ENCODE peak calls at places on chromosomes 4 and X, in nine cellular contexts. M, B, H, I, R, S, N, X and E are unnamed samples.

GRCh38 chrX:72081605-72082320 is 50.0 kb downstream of the RTL5 start:
- DNase-seq in I (no peak), H (no peak), B (peak; percentile 45), N (no peak), M (no peak), S (no peak), R (no peak), X (no peak), E (no peak)

GRCh38 chrX:11970935-11971334 is 167.3 kb upstream of the FRMPD4 start:
- DNase-seq in M (no peak), N (no peak), B (no peak), S (no peak), I (no peak), X (no peak), R (no peak), H (no peak), E (no peak)

GRCh38 chr4:118388621-118389020 is 35.8 kb upstream of the PRSS12 start:
- DNase-seq in M (no peak), N (no peak), I (no peak), S (no peak), R (no peak), X (no peak), B (no peak), H (no peak), E (no peak)

GRCh38 chrX:38879631-38880220 is 78.5 kb downstream of the MID1IP1 start:
- DNase-seq in R (no peak), I (no peak), M (no peak), B (no peak), X (no peak), H (peak; percentile 47), N (no peak), S (no peak), E (peak; percentile 71)

GRCh38 chr4:92262371-92262770 is 41.4 kb upstream of the GRID2 start:
- DNase-seq in X (no peak), M (no peak), N (no peak), R (no peak), S (no peak), I (no peak), B (no peak), H (no peak), E (no peak)

GRCh38 chr4:88054229-88054628 is 46.8 kb downstream of the PKD2 start:
- DNase-seq in I (no peak), N (no peak), M (no peak), H (no peak), B (no peak), S (no peak), X (no peak), R (no peak), E (no peak)

GRCh38 chrX:130097507-130098201 is 12.6 kb downstream of the ELF4 start:
- DNase-seq in X (no peak), B (no peak), H (no peak), S (no peak), R (peak; percentile 42), I (no peak), M (peak; percentile 49), N (no peak), E (no peak)

GRCh38 chr4:24927039-24927438 is 14.2 kb upstream of the CCDC149 start:
- DNase-seq in I (no peak), S (no peak), R (no peak), B (no peak), N (no peak), H (no peak), M (no peak), X (no peak), E (no peak)

GRCh38 chrX:72121381-72121780 is 10.3 kb downstream of the RTL5 start:
- DNase-seq in B (no peak), X (peak; percentile 33), N (peak; percentile 30), M (no peak), I (no peak), S (peak; percentile 23), R (no peak), H (peak; percentile 72), E (no peak)

GRCh38 chrX:132034648-132035047 is 11.5 kb downstream of the STK26 start:
- DNase-seq in B (no peak), R (no peak), M (no peak), I (no peak), H (no peak), N (no peak), X (no peak), S (no peak), E (no peak)

GRCh38 chr4:65391382-65391781 is 278.9 kb downstream of the EPHA5 start:
- DNase-seq in N (no peak), S (no peak), X (no peak), M (no peak), R (no peak), H (no peak), I (no peak), B (no peak), E (no peak)

GRCh38 chr4:124945422-124945821 is 232.9 kb upstream of the ANKRD50 start:
- DNase-seq in R (no peak), I (no peak), X (no peak), B (no peak), H (no peak), S (no peak), N (no peak), M (no peak), E (no peak)
- H3K4me3 ChIP-seq in R (no peak overlapping the region), I (peak overlapping the region; percentile 26), X (no peak overlapping the region), B (no peak overlapping the region), H (no peak overlapping the region), S (no peak overlapping the region), N (no peak overlapping the region), M (no peak overlapping the region), E (no peak overlapping the region)

DNA sequence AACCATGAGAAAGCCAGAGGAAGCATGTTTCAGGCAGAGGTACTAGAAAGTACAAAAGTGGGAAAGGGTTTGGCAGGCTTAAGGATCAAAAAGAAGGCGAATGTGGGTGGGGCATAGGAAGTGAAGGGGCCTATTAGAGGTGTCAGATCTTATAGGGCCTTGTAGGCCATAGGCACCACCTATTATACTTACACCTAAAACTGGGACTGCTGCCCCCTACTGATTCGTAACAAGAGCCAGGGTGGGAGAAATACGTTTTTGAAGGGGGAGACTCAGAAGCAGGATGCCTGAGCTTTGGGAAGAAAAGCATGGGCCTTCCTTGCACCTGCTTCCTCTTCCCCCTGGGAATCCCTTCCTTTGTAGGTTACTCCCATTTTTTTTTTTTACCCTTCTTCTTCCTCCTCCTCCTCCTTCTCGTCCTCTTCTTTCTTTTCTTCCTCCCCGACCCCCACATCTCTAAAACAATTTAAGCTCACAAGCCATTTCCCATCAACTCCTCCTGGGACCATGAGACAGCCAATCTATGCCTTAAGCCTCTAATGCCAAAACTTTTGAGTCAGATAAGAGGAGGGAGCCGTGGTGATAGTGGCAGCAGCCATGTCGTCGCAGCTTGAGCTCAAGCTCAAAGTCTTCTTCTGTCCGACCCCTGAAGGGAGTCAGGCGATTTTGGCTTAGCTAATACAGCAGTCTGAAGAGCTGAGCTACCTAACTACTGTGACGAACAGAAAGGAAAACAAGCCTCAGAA is 40.8 kb upstream of the GPC3 start:
- DNase-seq in S (no peak), H (no peak), B (peak; percentile 22), N (no peak), X (no peak), M (no peak), I (no peak), R (no peak), E (no peak)
- H3K4me3 ChIP-seq in S (no peak overlapping the region), H (no peak overlapping the region), B (no peak overlapping the region), N (no peak overlapping the region), X (no peak overlapping the region), M (no peak overlapping the region), I (peak overlapping the region; percentile 2), R (no peak overlapping the region), E (no peak overlapping the region)

DNA sequence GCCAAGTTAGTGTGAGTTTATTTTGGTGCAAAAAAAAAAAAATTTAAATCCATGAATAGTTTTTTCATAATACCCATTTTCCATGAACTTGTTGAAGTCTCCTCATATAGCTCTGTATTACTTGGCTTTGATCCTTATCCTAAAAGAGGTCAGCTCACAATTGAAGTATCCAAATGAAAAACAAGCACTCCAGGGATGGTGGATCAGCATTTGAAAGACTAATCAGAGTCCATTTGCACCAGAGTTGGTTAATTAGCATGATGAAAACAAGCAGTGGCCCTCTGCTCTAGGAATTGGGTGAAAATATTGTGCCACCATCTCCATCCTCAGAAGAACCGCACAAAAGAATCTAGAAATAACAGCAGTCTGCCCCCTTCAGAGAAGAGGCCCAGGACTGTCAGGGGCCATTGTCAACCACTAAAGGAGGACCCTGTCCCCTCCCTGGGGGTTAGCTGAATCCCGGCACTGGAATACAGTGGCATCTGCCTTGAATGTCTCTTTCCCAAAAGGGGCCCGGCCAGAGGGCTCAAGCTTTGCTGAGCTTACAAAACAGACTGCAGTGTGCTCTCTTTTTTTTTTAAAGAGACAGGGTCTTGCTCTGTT is 24.7 kb downstream of the SH3KBP1 start:
- DNase-seq in H (no peak), I (no peak), N (no peak), X (no peak), R (no peak), M (no peak), S (no peak), B (no peak), E (no peak)
- H3K4me3 ChIP-seq in H (no peak overlapping the region), I (no peak overlapping the region), N (no peak overlapping the region), X (no peak overlapping the region), R (no peak overlapping the region), M (no peak overlapping the region), S (no peak overlapping the region), B (no peak overlapping the region), E (no peak overlapping the region)

DNA sequence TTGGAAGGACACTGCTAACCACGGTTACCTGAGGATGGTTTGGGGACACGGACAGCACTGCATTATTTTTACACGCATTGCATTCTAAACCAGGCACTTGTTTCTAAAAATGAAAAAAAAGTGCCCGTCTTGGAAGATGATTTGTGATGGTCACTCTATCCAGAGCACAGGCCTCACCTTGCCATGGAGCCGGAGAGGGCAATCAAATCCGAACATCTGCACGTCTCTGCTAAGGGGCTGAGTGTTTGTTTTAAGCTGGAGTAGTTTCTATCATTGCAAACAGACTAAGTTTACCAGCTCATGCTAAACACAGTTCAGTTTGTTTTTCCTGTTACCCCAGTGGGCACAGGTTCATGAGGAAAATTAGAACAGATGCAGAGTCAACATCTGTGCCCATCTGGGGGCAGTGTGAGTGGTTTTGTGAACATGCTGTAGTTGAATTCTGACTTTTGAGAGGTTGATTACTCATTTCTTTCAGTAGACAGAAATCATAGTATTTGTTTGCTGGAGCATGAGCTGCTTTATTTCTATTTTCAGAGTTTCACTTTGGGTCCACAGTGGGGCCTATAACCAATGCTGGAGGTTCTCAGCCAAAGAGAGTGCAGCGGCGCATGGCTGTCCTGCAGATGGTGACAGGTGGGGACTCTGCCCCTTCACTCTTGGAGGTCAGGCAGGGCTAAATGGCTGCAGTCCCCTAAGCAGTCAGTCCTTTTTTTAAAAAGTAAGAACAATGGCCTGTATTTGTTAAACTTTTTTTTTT is 65.4 kb upstream of the ENPP6 start:
- DNase-seq in H (no peak), B (no peak), X (no peak), N (no peak), R (no peak), I (no peak), S (no peak), M (no peak), E (no peak)
- H3K4me3 ChIP-seq in H (no peak overlapping the region), B (no peak overlapping the region), X (no peak overlapping the region), N (no peak overlapping the region), R (peak overlapping the region; percentile 58), I (no peak overlapping the region), S (no peak overlapping the region), M (no peak overlapping the region), E (no peak overlapping the region)

DNA sequence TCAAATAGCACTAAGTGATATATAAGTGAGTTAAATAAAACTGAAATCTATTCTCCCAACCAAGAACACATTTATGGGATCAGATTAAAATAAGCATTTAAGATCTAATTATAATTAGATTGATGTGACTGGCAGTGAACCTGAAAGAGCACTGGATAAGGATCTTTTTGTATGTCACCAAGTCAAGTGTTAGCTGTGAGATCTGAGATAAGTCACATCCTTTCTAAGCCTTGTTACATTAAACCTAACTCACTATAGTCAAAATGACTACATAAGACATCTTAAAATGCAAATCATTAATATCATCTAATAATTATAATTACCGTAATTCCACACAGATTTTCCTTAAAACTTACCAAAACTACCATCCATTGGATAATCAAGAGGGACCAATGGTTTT is 1.6 kb downstream of the CCNA2 start:
- DNase-seq in R (no peak), M (no peak), B (no peak), N (no peak), I (no peak), S (no peak), H (no peak), X (no peak), E (no peak)
- H3K4me3 ChIP-seq in R (peak overlapping the region; percentile 93), M (no peak overlapping the region), B (peak overlapping the region; percentile 92), N (no peak overlapping the region), I (no peak overlapping the region), S (peak overlapping the region; percentile 83), H (no peak overlapping the region), X (peak overlapping the region; percentile 84), E (no peak overlapping the region)